ENCODE peak calls at places on chromosomes 3 and 15, in eight cellular contexts. U is CD8-positive, alpha-beta T cell; N is transverse colon; M is fibroblast of villous mesenchyme; E is thoracic aorta; V is upper lobe of left lung; R is bronchial epithelial cell; Z is cardiac muscle cell. X is an unnamed sample.

GRCh38 chr15:66939016-66939415 is 126.4 kb upstream of the SMAD3 start:
- DNase-seq in Z (no peak), R (no peak), U (no peak), V (no peak), N (no peak), M (no peak), E (no peak), X (no peak)

GRCh38 chr15:55737373-55737772 is 5.6 kb downstream of the PRTG start:
- DNase-seq in Z (peak), N (no peak), M (peak), R (no peak), V (no peak), E (no peak), U (no peak), X (no peak)

GRCh38 chr15:95439812-95440380 is 890.6 kb upstream of the NR2F2 start:
- DNase-seq in U (no peak), Z (peak), R (no peak), E (no peak), M (no peak), N (no peak), V (no peak), X (no peak)

GRCh38 chr3:24496529-24497482 is 2.2 kb upstream of the THRB start:
- DNase-seq in V (peak), R (no peak), E (peak), U (no peak), Z (peak), M (peak), N (peak), X (no peak)

GRCh38 chr15:79296583-79296982 is 14.1 kb downstream of the ANKRD34C start:
- DNase-seq in N (no peak), Z (no peak), R (no peak), V (no peak), M (no peak), E (no peak), U (no peak), X (no peak)

GRCh38 chr3:23810342-23811116 is 4.8 kb downstream of the UBE2E1 start:
- DNase-seq in N (peak), V (peak), Z (peak), R (no peak), M (peak), E (no peak), U (no peak), X (no peak)

GRCh38 chr3:141914311-141914710 is 37.9 kb downstream of the ATP1B3 start:
- DNase-seq in N (no peak), Z (no peak), R (no peak), U (no peak), M (no peak), V (no peak), E (no peak), X (no peak)

GRCh38 chr3:26437678-26438077 is 184.9 kb upstream of the LRRC3B start:
- DNase-seq in U (no peak), E (no peak), Z (no peak), V (no peak), N (no peak), R (peak), M (peak), X (no peak)

GRCh38 chr3:66000506-66000905 is 38.2 kb downstream of the MAGI1 start:
- DNase-seq in N (no peak), M (no peak), E (no peak), U (no peak), V (no peak), Z (no peak), R (no peak), X (no peak)

GRCh38 chr3:69762790-69763229 is 23.5 kb downstream of the MITF start:
- DNase-seq in N (no peak), Z (no peak), V (no peak), M (no peak), U (no peak), R (no peak), E (no peak), X (no peak)

GRCh38 chr3:73669268-73669667 is 44.5 kb upstream of the PDZRN3 start:
- DNase-seq in E (no peak), R (no peak), U (no peak), Z (no peak), V (no peak), N (no peak), M (peak), X (no peak)

GRCh38 chr3:52830535-52831258 is at the start of gene ITIH4:
- DNase-seq in N (no peak), M (peak), R (peak), U (no peak), V (no peak), Z (no peak), E (no peak), X (no peak)

GRCh38 chr3:52829906-52830463 is 487 bp downstream of the ITIH4 start:
- DNase-seq in Z (no peak), E (no peak), V (no peak), M (peak), N (no peak), U (no peak), R (peak), X (no peak)

GRCh38 chr3:52829482-52829881 is 990 bp downstream of the ITIH4 start:
- DNase-seq in E (no peak), Z (no peak), R (no peak), N (no peak), V (no peak), M (no peak), U (no peak), X (no peak)

GRCh38 chr3:52827441-52827840 is 3.0 kb downstream of the ITIH4 start:
- DNase-seq in Z (no peak), E (no peak), N (no peak), R (peak), M (no peak), U (no peak), V (no peak), X (no peak)

DNA sequence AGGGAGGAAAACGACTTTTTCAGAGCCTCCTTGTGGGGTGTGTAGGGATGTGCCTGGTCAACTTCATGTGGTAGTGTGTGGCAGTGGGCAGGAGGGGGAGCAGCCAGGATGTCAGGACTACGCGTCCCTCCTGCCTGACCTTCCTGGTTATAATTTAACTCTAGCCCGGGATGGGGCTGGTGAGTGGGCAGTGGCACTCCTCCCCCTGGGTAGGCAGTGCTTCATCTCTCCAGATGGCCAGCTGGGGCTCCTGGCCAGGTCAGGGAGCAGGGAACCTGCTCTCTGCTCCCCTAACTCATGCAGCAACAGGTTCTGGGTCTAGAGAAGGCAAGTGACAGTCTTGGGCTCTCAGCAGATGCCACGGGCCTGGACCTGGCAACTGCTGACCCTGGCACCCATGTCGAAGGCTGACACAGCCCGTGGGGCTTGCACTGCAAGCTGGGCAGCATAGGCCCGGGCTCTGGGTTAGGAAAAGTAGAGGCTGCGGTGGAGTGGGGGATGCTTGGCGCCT is 2.6 kb downstream of the ITIH4 start:
- DNase-seq in N (no peak), V (no peak), U (no peak), R (no peak), E (no peak), M (no peak), Z (no peak), X (no peak)
- TF ChIP-seq CTCF in N (no peak), V (no peak), U (no peak), R (no peak), E (no peak), M (peak), Z (peak), X (no peak)

GRCh38 chr3:172591171-172591605 is 68.0 kb upstream of the TNFSF10 start:
- DNase-seq in E (no peak), V (no peak), U (no peak), R (no peak), M (peak), N (no peak), Z (no peak), X (no peak)
- H3K4me3 ChIP-seq in E (no peak), V (no peak), U (no peak), R (no peak), M (no peak), N (no peak), Z (no peak), X (no peak)

GRCh38 chr3:177646749-177647148 is 449.5 kb upstream of the TBL1XR1 start:
- DNase-seq in Z (no peak), U (no peak), N (peak), E (no peak), R (no peak), M (no peak), V (peak), X (no peak)
- TF ChIP-seq CTCF in Z (no peak), U (no peak), N (no peak), E (no peak), R (no peak), M (no peak), V (no peak), X (no peak)

DNA sequence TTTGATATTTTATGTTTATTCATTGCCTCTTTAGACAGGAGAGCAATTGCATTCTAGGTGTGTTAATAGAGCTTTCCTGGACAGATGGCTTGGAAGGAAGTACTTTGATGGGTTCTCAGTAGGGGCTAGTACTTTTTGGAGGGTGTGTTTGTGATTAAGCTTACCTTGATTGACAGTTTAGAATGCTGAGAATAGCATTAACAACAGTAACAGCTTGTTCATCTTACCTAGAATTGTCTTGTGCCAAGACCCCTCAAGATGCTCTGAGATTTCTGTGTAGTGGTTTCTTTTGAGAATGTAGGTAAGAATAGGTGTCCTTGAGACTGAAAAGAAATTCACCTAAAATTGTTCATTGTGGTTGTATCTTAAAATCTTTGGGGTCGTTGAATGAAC is 6.2 kb downstream of the USP3 start:
- DNase-seq in M (no peak), U (no peak), E (no peak), V (no peak), N (no peak), Z (no peak), R (no peak), X (no peak)
- H3K4me3 ChIP-seq in M (no peak), U (no peak), E (peak), V (no peak), N (no peak), Z (no peak), R (no peak), X (no peak)

GRCh38 chr3:76372497-76372896 is 587.1 kb upstream of the ZNF717 start:
- DNase-seq in M (no peak), R (no peak), N (no peak), U (no peak), E (no peak), V (no peak), Z (no peak), X (no peak)

GRCh38 chr3:76370749-76371148 is 585.4 kb upstream of the ZNF717 start:
- DNase-seq in N (no peak), M (no peak), Z (no peak), R (no peak), E (no peak), V (no peak), U (no peak), X (no peak)

GRCh38 chr3:76365284-76365683 is 579.9 kb upstream of the ZNF717 start:
- DNase-seq in N (no peak), R (no peak), U (no peak), M (no peak), V (no peak), E (no peak), Z (no peak), X (no peak)

GRCh38 chr3:76367281-76367680 is 581.9 kb upstream of the ZNF717 start:
- DNase-seq in U (no peak), Z (no peak), R (no peak), E (no peak), V (no peak), N (no peak), M (peak), X (no peak)

GRCh38 chr3:76369170-76369569 is 583.8 kb upstream of the ZNF717 start:
- DNase-seq in U (no peak), E (no peak), M (peak), V (no peak), R (peak), N (no peak), Z (no peak), X (no peak)
- TF ChIP-seq CTCF in U (no peak), E (no peak), M (peak), V (no peak), R (no peak), N (no peak), Z (no peak), X (no peak)

GRCh38 chr3:58539636-58540035 is 2.6 kb upstream of the ACOX2 start:
- DNase-seq in V (no peak), U (no peak), R (no peak), N (no peak), M (no peak), Z (no peak), E (no peak), X (no peak)

GRCh38 chr3:58540176-58540863 is 3.3 kb upstream of the ACOX2 start:
- DNase-seq in N (no peak), U (no peak), M (no peak), R (no peak), E (no peak), V (no peak), Z (no peak), X (no peak)

DNA sequence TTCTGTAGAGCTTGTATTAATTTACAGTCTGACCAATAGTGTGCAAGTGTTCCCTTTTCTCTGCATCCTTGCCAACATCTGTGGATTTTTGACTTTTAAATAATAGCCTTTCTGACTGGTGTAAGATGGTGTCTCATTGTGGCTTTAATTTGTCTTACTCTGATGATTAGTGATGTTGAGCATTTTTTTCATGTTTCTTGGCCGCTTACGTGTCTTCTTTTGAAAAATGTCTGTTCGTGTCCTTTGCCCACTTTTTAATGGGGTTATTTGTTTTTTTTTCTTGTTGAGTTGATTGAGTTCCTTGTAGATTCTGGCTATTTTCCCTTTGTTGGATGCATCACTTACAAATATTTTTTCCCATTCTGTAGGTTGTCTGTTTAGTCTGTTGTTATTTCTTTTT is 7.6 kb upstream of the ACOX2 start:
- DNase-seq in M (peak), U (no peak), R (no peak), E (no peak), Z (no peak), V (no peak), N (no peak), X (no peak)
- H3K4me3 ChIP-seq in M (no peak), U (no peak), R (no peak), E (no peak), Z (no peak), V (no peak), N (no peak), X (no peak)